ENCODE peak calls at places on chromosomes 7 and 10, in four cellular contexts. K is NCI-H748 treated with DMSO at 0.1 percent for 48 hours, B is cardiac fibroblast, J is type B pancreatic cell. I is an unnamed sample.
A peak's percentile ranks its signal among the peaks of the same experiment; 100 is the strongest.

GRCh38 chr10:76324283-76324682 is 892.9 kb downstream of the LRMDA start:
- DNase-seq in K (no peak), B (no peak), J (no peak), I (no peak)

GRCh38 chr10:65292551-65292950 is 1633.3 kb upstream of the LRRTM3 start:
- DNase-seq in J (no peak), B (no peak), K (no peak), I (no peak)

GRCh38 chr7:24609059-24609458 is 35.8 kb downstream of the PALS2 start:
- DNase-seq in B (peak; percentile 29), J (no peak), K (no peak), I (peak; percentile 70)

GRCh38 chr7:97001656-97002554 is 3.4 kb upstream of the DLX6 start:
- DNase-seq in K (no peak), B (no peak), J (no peak), I (no peak)

GRCh38 chr10:131532745-131533341 is 221.3 kb upstream of the TCERG1L start:
- DNase-seq in B (no peak), J (no peak), K (no peak), I (no peak)

GRCh38 chr7:68246189-68246633 is 1249.6 kb downstream of the TYW1 start:
- DNase-seq in J (no peak), B (no peak), K (peak; percentile 83), I (peak; percentile 88)

GRCh38 chr7:6271091-6271658 is 1.2 kb downstream of the CYTH3 start:
- DNase-seq in K (no peak), J (no peak), B (peak; percentile 65), I (peak; percentile 67)

GRCh38 chr7:78345979-78346378 is 547.4 kb downstream of the PHTF2 start:
- DNase-seq in J (no peak), B (no peak), K (no peak), I (no peak)

GRCh38 chr10:14603539-14604102 is 171.1 kb downstream of the FAM107B start:
- DNase-seq in B (peak; percentile 17), J (no peak), K (no peak), I (peak; percentile 12)

GRCh38 chr7:30237271-30237695 is 47.1 kb upstream of the ZNRF2 start:
- DNase-seq in B (no peak), K (peak; percentile 85), J (no peak), I (no peak)

I was measured in NCI-H226.